ENCODE peak calls at places on chromosome 15, in four cellular contexts. W is tibial nerve, T is stomach, N is SK-N-SH. G is an unnamed sample. For H3K4me1, the result is how much of the 10 kb centered on the place peaks cover.

GRCh38 chr15:28942046-28942445 is 56.3 kb downstream of the APBA2 start:
- DNase-seq in W (no peak), T (peak), N (no peak), G (no peak)

GRCh38 chr15:38650384-38650783 is 85.8 kb upstream of the RASGRP1 start:
- DNase-seq in W (no peak), T (no peak), N (no peak), G (no peak)

GRCh38 chr15:96893159-96893906 is 562.8 kb downstream of the NR2F2 start:
- DNase-seq in W (peak), T (peak), N (no peak), G (no peak)

GRCh38 chr15:40927497-40928346 is 1.4 kb upstream of the DLL4 start:
- DNase-seq in W (no peak), T (no peak), N (peak), G (no peak)

GRCh38 chr15:68376447-68377060 is 55.4 kb downstream of the ITGA11 start:
- DNase-seq in W (no peak), T (no peak), N (no peak), G (peak)

GRCh38 chr15:64740361-64741170 is 34.8 kb downstream of the RBPMS2 start:
- DNase-seq in W (peak), T (no peak), N (peak), G (no peak)

GRCh38 chr15:44137750-44138149 is 57.3 kb downstream of the FRMD5 start:
- DNase-seq in W (no peak), T (no peak), N (peak), G (no peak)

GRCh38 chr15:69843927-69844326 is 253.8 kb downstream of the TLE3 start:
- DNase-seq in W (no peak), T (no peak), N (no peak), G (no peak)

GRCh38 chr15:28861031-28861534 is 12.6 kb upstream of the GOLGA6L7 start:
- DNase-seq in W (peak), T (no peak), N (no peak), G (no peak)

GRCh38 chr15:48520376-48521155 is 124.9 kb downstream of the FBN1 start:
- DNase-seq in W (no peak), T (no peak), N (no peak), G (no peak)

GRCh38 chr15:55853134-55853533 is 110.2 kb upstream of the PRTG start:
- DNase-seq in W (no peak), T (no peak), N (no peak), G (no peak)

GRCh38 chr15:92247649-92248242 is 145.9 kb upstream of the ST8SIA2 start:
- DNase-seq in W (no peak), T (no peak), N (no peak), G (no peak)

GRCh38 chr15:99511865-99512632 is 53.7 kb upstream of the MEF2A start:
- DNase-seq in W (peak), T (no peak), N (no peak), G (no peak)

GRCh38 chr15:27468151-27468556 is 497.2 kb downstream of the GABRG3 start:
- DNase-seq in W (no peak), T (no peak), N (no peak), G (no peak)
- TF ChIP-seq EP300 in W (no peak), T (no peak), N (no peak), G (no peak)

GRCh38 chr15:88048237-88048636 is 208.3 kb downstream of the NTRK3 start:
- DNase-seq in W (no peak), T (no peak), N (no peak), G (no peak)

GRCh38 chr15:88042047-88042446 is 214.5 kb downstream of the NTRK3 start:
- DNase-seq in W (no peak), T (no peak), N (no peak), G (no peak)

GRCh38 chr15:88040516-88040915 is 216.0 kb downstream of the NTRK3 start:
- DNase-seq in W (no peak), T (no peak), N (no peak), G (no peak)

GRCh38 chr15:88038261-88038660 is 218.3 kb downstream of the NTRK3 start:
- DNase-seq in W (no peak), T (no peak), N (no peak), G (no peak)

GRCh38 chr15:88043396-88043795 is 213.1 kb downstream of the NTRK3 start:
- DNase-seq in W (no peak), T (no peak), N (no peak), G (no peak)
- H3K27ac ChIP-seq in W (no peak), T (no peak), N (no peak), G (no peak)

GRCh38 chr15:90266061-90266431 is 574 bp downstream of the NGRN start:
- DNase-seq in W (peak), T (peak), N (peak), G (no peak)
- H3K4me1 ChIP-seq in W (under half), T (under half), N (under half), G (half or more)

DNA sequence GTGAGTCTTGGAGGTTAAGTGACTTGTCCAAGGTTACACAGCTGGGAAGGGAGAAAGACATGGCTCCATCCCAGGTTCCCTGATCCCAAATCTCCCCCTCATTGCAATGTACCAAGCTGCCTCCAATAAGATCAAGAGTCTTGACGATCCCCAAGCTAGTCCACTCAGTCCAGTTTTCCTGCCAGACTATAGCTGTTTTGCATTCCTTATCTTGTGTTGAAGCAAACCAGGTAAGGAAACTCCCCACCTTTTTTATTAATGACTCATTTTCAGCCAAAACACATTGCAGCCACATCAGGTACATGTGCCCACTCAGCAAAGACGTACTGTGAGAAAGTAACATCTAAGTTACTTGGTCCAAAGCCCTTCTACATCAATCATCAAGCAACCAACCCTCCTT is 41.9 kb downstream of the LIPC start:
- DNase-seq in W (no peak), T (no peak), N (no peak), G (no peak)
- TF ChIP-seq EP300 in W (no peak), T (no peak), N (no peak), G (no peak)

GRCh38 chr15:60400957-60401356 is 3.2 kb upstream of the ANXA2 start:
- DNase-seq in W (no peak), T (no peak), N (no peak), G (no peak)
- H3K27ac ChIP-seq in W (no peak), T (no peak), N (peak), G (no peak)

GRCh38 chr15:78051622-78052405 is 25.7 kb downstream of the TBC1D2B start:
- DNase-seq in W (no peak), T (peak), N (no peak), G (no peak)

GRCh38 chr15:78049691-78050440 is 27.6 kb downstream of the TBC1D2B start:
- DNase-seq in W (no peak), T (no peak), N (no peak), G (no peak)

GRCh38 chr15:78050441-78050809 is 27.1 kb downstream of the TBC1D2B start:
- DNase-seq in W (no peak), T (no peak), N (no peak), G (no peak)

GRCh38 chr15:78052545-78052944 is 25.0 kb downstream of the TBC1D2B start:
- DNase-seq in W (no peak), T (no peak), N (no peak), G (no peak)

GRCh38 chr15:78050851-78051250 is 26.7 kb downstream of the TBC1D2B start:
- DNase-seq in W (no peak), T (no peak), N (no peak), G (no peak)
- H3K4me1 ChIP-seq in W (under half), T (half or more), N (under half), G (half or more)

DNA sequence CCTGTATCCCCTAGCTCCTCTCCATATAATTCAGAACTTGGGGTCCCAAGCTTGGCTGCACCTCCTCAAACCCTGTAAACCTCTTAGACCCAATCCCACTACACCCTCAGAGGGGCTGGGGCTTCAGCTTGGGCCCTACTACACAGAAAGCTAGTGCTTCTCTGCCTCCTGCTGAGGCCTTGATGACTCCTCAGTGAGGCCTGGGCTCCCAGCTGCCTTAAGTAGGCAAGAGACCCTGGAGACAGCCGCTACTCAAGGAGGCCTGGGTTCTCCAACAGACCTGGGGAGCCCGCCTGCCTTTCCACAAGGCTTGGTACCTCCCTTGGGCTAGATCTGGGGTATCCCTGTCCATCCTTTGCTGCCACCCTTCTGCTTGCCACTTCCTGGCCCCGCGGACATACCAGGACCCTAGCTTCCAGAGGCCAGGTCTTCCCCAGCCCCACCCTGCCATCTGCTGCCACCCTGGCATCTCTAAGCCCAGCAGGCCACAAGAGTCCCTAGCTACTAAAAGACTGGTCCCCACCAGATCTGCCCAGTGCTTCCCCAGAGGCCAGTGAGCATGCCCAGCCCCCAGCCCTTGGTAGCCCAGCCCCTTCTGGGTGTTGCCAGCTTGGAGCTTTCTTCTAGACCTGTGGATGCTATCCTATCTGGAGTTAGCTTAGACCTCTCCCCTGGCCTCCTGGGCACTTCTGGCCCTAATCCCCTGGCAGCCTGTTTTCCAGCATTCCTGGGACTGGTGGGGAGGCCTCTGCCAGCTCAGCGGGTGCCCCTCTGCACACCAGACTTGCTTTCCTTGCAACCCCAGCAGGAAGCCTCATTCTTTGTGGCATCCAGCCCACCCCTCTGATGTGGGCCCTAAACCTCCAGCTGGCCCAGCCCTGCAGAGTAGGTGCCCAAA is 13.7 kb downstream of the C15orf39 start:
- DNase-seq in W (no peak), T (no peak), N (no peak), G (no peak)
- TF ChIP-seq EP300 in W (no peak), T (no peak), N (no peak), G (no peak)

G was measured in esophagus muscularis mucosa.